ENCODE peak calls at places on chromosomes 7 and 10, in ten cellular contexts. F is astrocyte of the spinal cord, M is IMR-90, U is body of pancreas, H is left ventricle myocardium inferior, D is cardiac fibroblast, C is foreskin keratinocyte, A is Panc1, S is neural crest cell, N is astrocyte of the cerebellum. R is an unnamed sample.
A peak's percentile ranks its signal among the peaks of the same experiment; 100 is the strongest.

GRCh38 chr10:32943854-32944661 is 14.0 kb downstream of the ITGB1 start:
- DNase-seq in F (no peak), M (no peak), U (peak; percentile 30), H (peak; percentile 24), D (no peak), C (peak; percentile 54), A (no peak), S (no peak), N (no peak), R (peak; percentile 27)

GRCh38 chr10:77971804-77972144 is 45.2 kb upstream of the DLG5 start:
- DNase-seq in F (no peak), M (no peak), U (no peak), H (no peak), D (no peak), C (no peak), A (no peak), S (no peak), N (no peak), R (no peak)

GRCh38 chr7:143367972-143368371 is 5.5 kb upstream of the FAM131B start:
- DNase-seq in F (no peak), M (no peak), U (peak; percentile 38), H (no peak), D (peak; percentile 15), C (peak; percentile 58), A (no peak), S (no peak), N (no peak), R (no peak)

GRCh38 chr7:124322561-124322960 is 289.7 kb upstream of the TMEM229A start:
- DNase-seq in F (no peak), M (peak; percentile 17), U (no peak), H (no peak), D (no peak), C (peak; percentile 54), A (no peak), S (no peak), N (no peak), R (no peak)

GRCh38 chr7:45153238-45153637 is 4.4 kb upstream of the RAMP3 start:
- DNase-seq in F (no peak), M (peak; percentile 4), U (no peak), H (no peak), D (no peak), C (no peak), A (no peak), S (no peak), N (no peak), R (no peak)

GRCh38 chr7:94289071-94289470 is 105.6 kb upstream of the COL1A2 start:
- DNase-seq in F (peak; percentile 90), M (peak; percentile 91), U (peak; percentile 74), H (peak; percentile 31), D (peak; percentile 93), C (peak; percentile 66), A (peak; percentile 32), S (peak; percentile 59), N (peak; percentile 87), R (peak; percentile 66)

GRCh38 chr7:17230099-17230807 is 68.2 kb upstream of the AHR start:
- DNase-seq in F (no peak), M (no peak), U (no peak), H (no peak), D (no peak), C (no peak), A (no peak), S (no peak), N (no peak), R (no peak)

GRCh38 chr10:76072384-76072783 is 641.0 kb downstream of the LRMDA start:
- DNase-seq in F (no peak), M (no peak), U (no peak), H (no peak), D (no peak), C (no peak), A (no peak), S (no peak), N (no peak), R (no peak)

GRCh38 chr10:8315619-8316021 is 261.1 kb downstream of the GATA3 start:
- DNase-seq in F (no peak), M (no peak), U (no peak), H (no peak), D (no peak), C (no peak), A (no peak), S (no peak), N (no peak), R (no peak)

GRCh38 chr10:90947025-90947960 is 26.4 kb upstream of the ANKRD1 start:
- DNase-seq in F (peak; percentile 79), M (peak; percentile 46), U (no peak), H (no peak), D (no peak), C (no peak), A (no peak), S (no peak), N (peak; percentile 79), R (no peak)

GRCh38 chr7:5574770-5575269 is 151.2 kb upstream of the TNRC18 start:
- DNase-seq in F (no peak), M (no peak), U (no peak), H (no peak), D (no peak), C (no peak), A (no peak), S (no peak), N (no peak), R (peak; percentile 58)

GRCh38 chr10:71314028-71314693 is 4.9 kb upstream of the SLC29A3 start:
- DNase-seq in F (peak; percentile 19), M (peak; percentile 24), U (peak; percentile 45), H (peak; percentile 50), D (peak; percentile 62), C (no peak), A (peak; percentile 43), S (peak; percentile 54), N (no peak), R (no peak)

GRCh38 chr10:4083509-4084003 is 298.5 kb upstream of the KLF6 start:
- DNase-seq in F (no peak), M (no peak), U (no peak), H (no peak), D (peak; percentile 86), C (no peak), A (no peak), S (no peak), N (no peak), R (no peak)

GRCh38 chr7:151342811-151343210 is 1.2 kb downstream of the NUB1 start:
- DNase-seq in F (no peak), M (no peak), U (no peak), H (no peak), D (no peak), C (no peak), A (no peak), S (no peak), N (no peak), R (no peak)
- TF ChIP-seq CTCF in F (peak; percentile 1), M (no peak), U (no peak), H (no peak), D (no peak), C (peak; percentile 22), A (no peak), S (no peak), N (no peak), R (no peak)

GRCh38 chr10:93775330-93775729 is 17.6 kb downstream of the LGI1 start:
- DNase-seq in F (no peak), M (no peak), U (no peak), H (no peak), D (no peak), C (no peak), A (no peak), S (no peak), N (no peak), R (no peak)
- TF ChIP-seq CTCF in F (no peak), M (no peak), U (no peak), H (no peak), D (no peak), C (no peak), A (peak; percentile 26), S (no peak), N (no peak), R (no peak)

DNA sequence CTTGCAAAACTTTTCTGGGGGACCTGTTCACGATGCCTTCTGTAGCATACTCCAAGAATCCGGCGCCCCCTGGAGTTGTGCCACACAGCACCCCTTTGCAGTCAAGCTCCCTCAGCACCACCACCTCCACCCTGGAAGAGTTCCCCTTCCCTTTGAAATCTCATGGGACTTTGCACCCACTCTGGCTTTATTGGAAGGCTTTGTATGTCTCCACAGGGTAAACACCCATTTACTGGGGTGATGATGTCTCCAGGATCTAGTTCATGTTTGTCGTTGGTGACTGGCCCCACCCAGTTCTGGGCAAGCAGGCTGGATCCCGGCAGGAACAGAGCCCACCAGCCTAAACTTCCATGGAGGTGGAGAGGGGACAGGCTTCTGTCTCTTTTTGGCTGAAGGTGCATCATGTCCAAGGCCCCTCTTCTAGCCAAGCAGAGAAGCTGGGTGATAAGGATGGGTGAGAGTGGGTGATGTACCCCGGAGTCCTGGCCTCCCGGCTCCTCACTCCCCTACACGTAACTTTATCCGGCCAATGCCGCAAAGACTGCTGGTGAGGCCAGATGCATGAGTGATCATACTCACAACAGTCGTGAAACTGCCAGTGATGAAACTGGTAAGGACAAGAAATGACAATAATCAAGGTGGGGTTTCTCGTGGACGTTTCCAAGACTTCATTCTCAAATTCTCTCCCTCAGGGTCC is 727 bp upstream of the CLDN4 start:
- DNase-seq in F (no peak), M (no peak), U (no peak), H (no peak), D (no peak), C (no peak), A (no peak), S (no peak), N (no peak), R (no peak)
- TF ChIP-seq CTCF in F (no peak), M (no peak), U (no peak), H (no peak), D (no peak), C (peak; percentile 6), A (no peak), S (no peak), N (no peak), R (no peak)

GRCh38 chr7:158975526-158976467 is 119.4 kb downstream of the DYNC2I1 start:
- DNase-seq in F (no peak), M (no peak), U (no peak), H (no peak), D (no peak), C (no peak), A (no peak), S (no peak), N (no peak), R (no peak)

GRCh38 chr7:158971214-158971613 is 114.9 kb downstream of the DYNC2I1 start:
- DNase-seq in F (no peak), M (no peak), U (no peak), H (no peak), D (no peak), C (no peak), A (no peak), S (no peak), N (no peak), R (no peak)

GRCh38 chr7:158976468-158976848 is 120.1 kb downstream of the DYNC2I1 start:
- DNase-seq in F (no peak), M (no peak), U (no peak), H (no peak), D (peak; percentile 17), C (no peak), A (no peak), S (no peak), N (no peak), R (no peak)

GRCh38 chr7:158973941-158974785 is 117.8 kb downstream of the DYNC2I1 start:
- DNase-seq in F (no peak), M (no peak), U (no peak), H (no peak), D (no peak), C (no peak), A (no peak), S (no peak), N (no peak), R (peak; percentile 62)

DNA sequence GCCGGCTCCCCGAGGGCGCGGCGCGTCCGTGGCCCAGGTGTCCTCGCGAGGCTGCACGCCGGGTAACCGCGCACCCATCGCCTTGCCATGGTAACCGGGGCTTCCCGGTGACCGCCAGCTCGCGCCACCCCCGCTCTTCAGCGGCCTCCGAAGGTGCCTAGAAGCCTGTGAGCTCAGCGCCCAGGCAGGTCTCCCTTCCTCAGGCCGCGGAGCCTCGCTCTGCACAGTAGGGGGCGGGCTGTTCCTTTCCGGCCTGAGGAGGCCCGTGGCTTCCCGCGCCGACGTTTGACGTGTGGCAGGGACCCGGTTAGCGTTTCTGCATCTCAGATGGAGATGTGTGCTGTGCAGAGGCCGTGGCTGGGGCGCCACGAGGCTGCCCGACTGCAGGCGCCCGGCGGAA is 117.1 kb downstream of the DYNC2I1 start:
- DNase-seq in F (no peak), M (no peak), U (peak; percentile 34), H (peak; percentile 45), D (peak; percentile 41), C (no peak), A (no peak), S (peak; percentile 54), N (no peak), R (peak; percentile 77)
- TF ChIP-seq CTCF in F (no peak), M (no peak), U (peak; percentile 14), H (peak; percentile 69), D (no peak), C (peak; percentile 45), A (no peak), S (peak; percentile 66), N (no peak), R (peak; percentile 45)